ENCODE peak calls at places on chromosomes 4 and X, in seven cellular contexts. I is AG04450, B is WTC11, Q is mucosa of descending colon, O is kidney epithelial cell, Z is stomach, G is spleen. K is an unnamed sample.

GRCh38 chrX:111876646-111877045 is 665 bp downstream of the TRPC5OS start:
- DNase-seq in Z (no peak), I (no peak), B (no peak), O (no peak), Q (no peak), G (no peak), K (no peak)

GRCh38 chrX:55754861-55755294 is 37.3 kb downstream of the RRAGB start:
- DNase-seq in G (no peak), Q (no peak), I (no peak), O (no peak), Z (no peak), B (no peak), K (peak; percentile 53)

GRCh38 chr4:142095886-142096605 is 459.7 kb downstream of the IL15 start:
- DNase-seq in G (no peak), Z (no peak), I (peak; percentile 85), O (peak; percentile 87), B (no peak), Q (no peak), K (no peak)

GRCh38 chr4:119580293-119580692 is 48.3 kb downstream of the PDE5A start:
- DNase-seq in Z (no peak), G (no peak), O (no peak), I (no peak), Q (no peak), B (no peak), K (no peak)

GRCh38 chrX:96551320-96551872 is 133.2 kb upstream of the DIAPH2 start:
- DNase-seq in O (no peak), Z (no peak), B (no peak), I (no peak), Q (no peak), G (no peak), K (no peak)

GRCh38 chr4:52376107-52376704 is 282.9 kb downstream of the USP46 start:
- DNase-seq in Q (no peak), I (peak; percentile 7), O (no peak), G (no peak), B (no peak), Z (no peak), K (peak; percentile 18)

GRCh38 chr4:127249066-127249766 is 383.5 kb upstream of the INTU start:
- DNase-seq in Q (no peak), B (no peak), I (no peak), O (no peak), Z (no peak), G (no peak), K (no peak)

GRCh38 chr4:53068755-53069154 is 206.6 kb downstream of the RASL11B start:
- DNase-seq in B (no peak), I (no peak), O (no peak), Z (no peak), G (no peak), Q (no peak), K (no peak)

GRCh38 chr4:31026216-31026615 is 306.0 kb downstream of the PCDH7 start:
- DNase-seq in G (no peak), I (no peak), B (no peak), Q (no peak), O (no peak), Z (no peak), K (no peak)

GRCh38 chr4:88531549-88531948 is 8.0 kb upstream of the PYURF start:
- DNase-seq in G (no peak), I (no peak), O (no peak), Q (no peak), Z (no peak), B (no peak), K (no peak)

GRCh38 chr4:55008166-55009056 is 117.0 kb downstream of the KDR start:
- DNase-seq in O (no peak), B (peak; percentile 60), G (no peak), I (no peak), Z (no peak), Q (no peak), K (peak; percentile 23)

GRCh38 chrX:120604359-120604782 is 470 bp downstream of the MCTS1 start:
- DNase-seq in Q (peak; percentile 29), I (no peak), G (no peak), B (no peak), O (no peak), Z (no peak), K (peak; percentile 28)

GRCh38 chr4:108060164-108060563 is 70.5 kb downstream of the HADH start:
- DNase-seq in I (peak; percentile 4), B (no peak), Q (no peak), G (no peak), Z (no peak), O (no peak), K (no peak)

GRCh38 chr4:36054750-36055467 is 189.4 kb downstream of the ARAP2 start:
- DNase-seq in G (no peak), Q (no peak), Z (no peak), I (no peak), O (no peak), B (no peak), K (no peak)

GRCh38 chr4:109334129-109334528 is 31.7 kb upstream of the COL25A1 start:
- DNase-seq in G (no peak), B (no peak), Z (no peak), Q (no peak), I (no peak), O (no peak), K (no peak)

GRCh38 chr4:835148-836002 is 9.4 kb upstream of the CPLX1 start:
- DNase-seq in Z (peak; percentile 80), B (no peak), O (no peak), I (no peak), G (peak; percentile 72), Q (peak; percentile 45), K (no peak)

GRCh38 chr4:83124079-83124780 is 9.7 kb upstream of the PLAC8 start:
- DNase-seq in Z (no peak), B (no peak), O (no peak), I (no peak), G (no peak), Q (no peak), K (no peak)

GRCh38 chr4:138910914-138911336 is 104.7 kb upstream of the NOCT start:
- DNase-seq in O (peak; percentile 88), I (peak; percentile 57), Q (peak; percentile 75), Z (peak; percentile 72), B (peak; percentile 24), G (peak; percentile 74), K (no peak)

GRCh38 chr4:122968227-122968812 is 45.9 kb upstream of the NUDT6 start:
- DNase-seq in B (no peak), G (no peak), Z (no peak), I (no peak), O (no peak), Q (no peak), K (no peak)

GRCh38 chr4:15378055-15378454 is 49.8 kb upstream of the C1QTNF7 start:
- DNase-seq in Z (no peak), B (no peak), I (no peak), G (no peak), O (no peak), Q (no peak), K (no peak)

GRCh38 chrX:23773601-23774175 is 9.3 kb upstream of the SAT1 start:
- DNase-seq in O (no peak), B (no peak), Z (no peak), G (no peak), I (no peak), Q (no peak), K (peak; percentile 44)

GRCh38 chrX:77412631-77413030 is 34.6 kb upstream of the FGF16 start:
- DNase-seq in O (no peak), Q (no peak), I (no peak), G (no peak), B (no peak), Z (no peak), K (no peak)

GRCh38 chr4:108141213-108142045 is 27.3 kb downstream of the LEF1 start:
- DNase-seq in G (no peak), O (no peak), Z (no peak), I (no peak), B (no peak), Q (no peak), K (peak; percentile 28)

GRCh38 chr4:101160792-101161592 is 186.3 kb downstream of the PPP3CA start:
- DNase-seq in G (no peak), O (no peak), I (no peak), Z (no peak), Q (no peak), B (no peak), K (no peak)

DNA sequence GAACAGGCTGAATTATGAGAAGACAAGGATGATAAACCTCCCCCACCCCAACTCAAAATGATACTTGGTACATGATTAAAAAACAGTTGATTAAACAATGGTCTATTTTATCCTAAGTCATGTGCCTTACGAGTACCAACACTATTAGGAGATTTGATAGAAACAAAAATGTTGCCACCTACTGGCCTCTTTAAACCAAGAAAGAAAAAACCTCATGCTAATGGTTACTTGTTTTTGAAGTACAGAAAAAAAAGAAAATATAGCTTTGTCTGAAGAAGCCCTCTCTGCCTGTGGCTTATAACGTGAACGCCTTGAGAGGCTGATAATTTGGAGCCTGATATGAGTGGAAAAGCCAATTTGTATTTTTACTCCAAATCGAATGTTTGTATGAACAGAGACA is 538.2 kb downstream of the DMD start:
- DNase-seq in B (no peak), Q (no peak), O (no peak), I (no peak), G (no peak), Z (no peak), K (no peak)
- TF ChIP-seq CTCF in B (no peak), Q (no peak), O (peak; percentile 21), I (peak; percentile 13), G (no peak), Z (no peak), K (no peak)

GRCh38 chrX:137926090-137926489 is 360.2 kb downstream of the ZIC3 start:
- DNase-seq in Q (no peak), I (no peak), G (no peak), O (no peak), Z (no peak), B (peak; percentile 19), K (no peak)
- TF ChIP-seq CTCF in Q (no peak), I (no peak), G (no peak), O (peak; percentile 4), Z (peak; percentile 13), B (peak; percentile 27), K (no peak)

GRCh38 chr4:60241886-60242285 is 958.2 kb upstream of the ADGRL3 start:
- DNase-seq in I (no peak), B (no peak), Q (no peak), G (no peak), O (no peak), Z (no peak), K (no peak)
- TF ChIP-seq CTCF in I (no peak), B (no peak), Q (no peak), G (no peak), O (no peak), Z (no peak), K (no peak)

DNA sequence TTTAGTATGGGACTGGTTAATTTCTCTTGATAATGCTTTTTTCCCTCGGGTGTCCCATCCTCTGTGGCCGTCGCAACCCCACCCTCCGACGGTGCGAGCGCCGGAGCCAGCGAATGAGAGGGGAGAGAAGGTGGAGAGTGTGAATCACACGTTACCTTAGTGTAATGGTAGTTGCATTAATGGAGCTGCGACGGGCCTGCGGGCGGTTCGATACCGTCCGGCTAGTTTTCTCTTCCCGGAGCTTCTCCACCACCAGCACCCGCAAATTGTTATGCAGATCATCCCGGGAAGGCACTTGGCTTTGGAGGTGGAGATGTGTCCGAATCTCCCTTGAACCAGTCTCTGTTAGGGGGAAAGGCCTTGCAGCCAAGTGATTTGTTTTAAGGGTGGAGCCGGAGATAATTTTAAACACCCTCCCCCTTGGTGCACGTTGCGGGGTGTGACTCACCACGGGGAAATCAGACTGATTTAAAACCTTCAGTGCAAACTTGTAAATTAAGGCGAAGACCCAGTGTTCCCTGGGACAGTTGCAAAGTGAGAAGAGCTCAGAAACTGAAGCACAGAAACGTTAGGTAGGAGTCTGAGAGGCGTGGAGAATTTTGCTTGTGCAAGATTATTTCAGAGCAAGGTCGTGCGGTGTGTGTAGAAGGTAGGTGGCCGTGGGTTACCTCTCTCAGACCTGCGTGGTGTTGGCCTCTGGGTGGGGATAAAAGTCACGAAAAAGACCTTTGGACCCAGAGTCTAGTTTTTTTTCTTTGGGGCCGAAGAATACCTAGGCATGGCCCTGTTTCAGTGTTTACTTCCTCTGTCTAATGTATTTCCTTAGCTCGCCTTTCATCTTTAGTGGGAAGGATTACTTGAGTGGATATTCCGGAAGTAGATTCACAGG is 1.3 kb downstream of the AFF1 start:
- DNase-seq in Z (peak; percentile 68), O (no peak), Q (peak; percentile 82), G (peak; percentile 92), B (peak; percentile 74), I (no peak), K (peak; percentile 84)
- TF ChIP-seq CTCF in Z (no peak), O (no peak), Q (no peak), G (no peak), B (no peak), I (no peak), K (peak; percentile 6)

K was measured in GM20000.